ENCODE peak calls at places on chromosomes 11 and 22, in eight cellular contexts. P is mammary epithelial cell, M is fibroblast of lung, N is SK-N-SH, Q is GM23338, W is neuronal stem cell, G is IMR-90, T is HCT116. A is an unnamed sample.

GRCh38 chr22:22748297-22748743 is 103.9 kb downstream of the GGTLC2 start:
- DNase-seq in P (peak; percentile 31), M (peak; percentile 65), N (peak; percentile 44), Q (peak; percentile 43), W (peak; percentile 9), G (peak; percentile 52), T (no peak), A (peak; percentile 64)

GRCh38 chr11:82906931-82907330 is 5.4 kb downstream of the DDIAS start:
- DNase-seq in P (no peak), M (no peak), N (no peak), Q (no peak), W (no peak), G (no peak), T (no peak), A (no peak)

GRCh38 chr22:22038178-22038880 is 55.7 kb upstream of the TOP3B start:
- DNase-seq in P (no peak), M (no peak), N (no peak), Q (no peak), W (no peak), G (peak; percentile 53), T (no peak), A (no peak)

GRCh38 chr11:128564642-128565245 is 22.6 kb downstream of the ETS1 start:
- DNase-seq in P (no peak), M (no peak), N (no peak), Q (no peak), W (no peak), G (no peak), T (no peak), A (no peak)

GRCh38 chr11:41451011-41451410 is 8.4 kb downstream of the LRRC4C start:
- DNase-seq in P (no peak), M (no peak), N (no peak), Q (no peak), W (no peak), G (no peak), T (no peak), A (no peak)

GRCh38 chr11:31651208-31651607 is 141.6 kb downstream of the ELP4 start:
- DNase-seq in P (no peak), M (no peak), N (no peak), Q (no peak), W (no peak), G (no peak), T (no peak), A (no peak)

GRCh38 chr11:68016904-68017817 is 7.0 kb downstream of the ALDH3B1 start:
- DNase-seq in P (no peak), M (peak; percentile 29), N (no peak), Q (no peak), W (no peak), G (no peak), T (no peak), A (no peak)

GRCh38 chr11:1979607-1980006 is 18.0 kb downstream of the H19 start:
- DNase-seq in P (no peak), M (no peak), N (no peak), Q (no peak), W (no peak), G (no peak), T (no peak), A (no peak)

GRCh38 chr11:103055174-103055890 is 36.6 kb downstream of the DCUN1D5 start:
- DNase-seq in P (peak; percentile 33), M (peak; percentile 73), N (peak; percentile 12), Q (peak; percentile 62), W (peak; percentile 3), G (peak; percentile 65), T (peak; percentile 26), A (peak; percentile 71)

GRCh38 chr11:32416301-32416700 is 19.0 kb downstream of the WT1 start:
- DNase-seq in P (no peak), M (no peak), N (no peak), Q (no peak), W (no peak), G (no peak), T (no peak), A (no peak)

GRCh38 chr11:66841861-66842260 is 1.4 kb upstream of the RCE1 start:
- DNase-seq in P (no peak), M (no peak), N (no peak), Q (no peak), W (no peak), G (no peak), T (no peak), A (no peak)

GRCh38 chr11:1354125-1354938 is 35.4 kb upstream of the BRSK2 start:
- DNase-seq in P (no peak), M (no peak), N (peak; percentile 19), Q (no peak), W (no peak), G (no peak), T (no peak), A (no peak)

GRCh38 chr11:71342951-71343827 is 90.8 kb upstream of the SHANK2 start:
- DNase-seq in P (peak; percentile 30), M (peak; percentile 12), N (peak; percentile 74), Q (peak; percentile 91), W (peak; percentile 44), G (peak; percentile 15), T (peak; percentile 40), A (peak; percentile 75)

GRCh38 chr11:117490019-117490679 is 162.5 kb downstream of the CEP164 start:
- DNase-seq in P (no peak), M (no peak), N (peak; percentile 75), Q (peak; percentile 40), W (no peak), G (no peak), T (no peak), A (no peak)

GRCh38 chr11:3896644-3897043 is 41.2 kb downstream of the STIM1 start:
- DNase-seq in P (no peak), M (no peak), N (no peak), Q (no peak), W (no peak), G (no peak), T (no peak), A (no peak)

GRCh38 chr22:44316393-44317162 is 3.8 kb upstream of the SHISAL1 start:
- DNase-seq in P (no peak), M (no peak), N (no peak), Q (no peak), W (no peak), G (no peak), T (no peak), A (no peak)

GRCh38 chr11:128477811-128478210 is 109.5 kb downstream of the ETS1 start:
- DNase-seq in P (no peak), M (no peak), N (no peak), Q (no peak), W (no peak), G (no peak), T (no peak), A (no peak)

GRCh38 chr11:115498354-115498753 is 5.9 kb downstream of the CADM1 start:
- DNase-seq in P (no peak), M (no peak), N (no peak), Q (no peak), W (no peak), G (no peak), T (no peak), A (no peak)

GRCh38 chr11:61028135-61028729 is 56.8 kb downstream of the CD6 start:
- DNase-seq in P (no peak), M (no peak), N (no peak), Q (no peak), W (no peak), G (no peak), T (no peak), A (peak; percentile 47)

GRCh38 chr22:28373841-28374240 is 305.8 kb downstream of the TTC28 start:
- DNase-seq in P (no peak), M (peak; percentile 52), N (no peak), Q (no peak), W (no peak), G (peak; percentile 66), T (no peak), A (no peak)

GRCh38 chr11:3803726-3804510 is 4.4 kb upstream of the PGAP2 start:
- DNase-seq in P (peak; percentile 72), M (no peak), N (no peak), Q (no peak), W (no peak), G (peak; percentile 75), T (no peak), A (peak; percentile 79)

GRCh38 chr22:24990344-24990905 is 37.9 kb downstream of the KIAA1671 start:
- DNase-seq in P (no peak), M (no peak), N (no peak), Q (no peak), W (no peak), G (no peak), T (no peak), A (no peak)

GRCh38 chr11:81915045-81915444 is 818.6 kb downstream of the FAM181B start:
- DNase-seq in P (no peak), M (peak; percentile 0), N (no peak), Q (no peak), W (no peak), G (no peak), T (no peak), A (no peak)

GRCh38 chr11:119759324-119759723 is 30.3 kb upstream of the NECTIN1 start:
- DNase-seq in P (peak; percentile 70), M (peak; percentile 43), N (no peak), Q (no peak), W (no peak), G (peak; percentile 6), T (peak; percentile 24), A (peak; percentile 65)
- H2AFZ ChIP-seq in P (peak overlapping the region; percentile 37), M (no peak overlapping the region), N (no peak overlapping the region), Q (peak overlapping the region; percentile 23), W (no peak overlapping the region), G (no peak overlapping the region), T (peak overlapping the region; percentile 4), A (no peak overlapping the region)

GRCh38 chr11:96085349-96085910 is 161.5 kb upstream of the MTMR2 start:
- DNase-seq in P (no peak), M (no peak), N (no peak), Q (no peak), W (no peak), G (no peak), T (no peak), A (no peak)
- H3K27ac ChIP-seq in P (no peak overlapping the region), M (no peak overlapping the region), N (no peak overlapping the region), Q (no peak overlapping the region), W (no peak overlapping the region), G (no peak overlapping the region), T (no peak overlapping the region), A (no peak overlapping the region)

GRCh38 chr11:34653031-34653430 is 32.1 kb downstream of the EHF start:
- DNase-seq in P (no peak), M (no peak), N (no peak), Q (no peak), W (no peak), G (no peak), T (no peak), A (peak; percentile 41)
- H2AFZ ChIP-seq in P (no peak overlapping the region), M (no peak overlapping the region), N (no peak overlapping the region), Q (no peak overlapping the region), W (no peak overlapping the region), G (peak overlapping the region; percentile 15), T (no peak overlapping the region), A (no peak overlapping the region)

DNA sequence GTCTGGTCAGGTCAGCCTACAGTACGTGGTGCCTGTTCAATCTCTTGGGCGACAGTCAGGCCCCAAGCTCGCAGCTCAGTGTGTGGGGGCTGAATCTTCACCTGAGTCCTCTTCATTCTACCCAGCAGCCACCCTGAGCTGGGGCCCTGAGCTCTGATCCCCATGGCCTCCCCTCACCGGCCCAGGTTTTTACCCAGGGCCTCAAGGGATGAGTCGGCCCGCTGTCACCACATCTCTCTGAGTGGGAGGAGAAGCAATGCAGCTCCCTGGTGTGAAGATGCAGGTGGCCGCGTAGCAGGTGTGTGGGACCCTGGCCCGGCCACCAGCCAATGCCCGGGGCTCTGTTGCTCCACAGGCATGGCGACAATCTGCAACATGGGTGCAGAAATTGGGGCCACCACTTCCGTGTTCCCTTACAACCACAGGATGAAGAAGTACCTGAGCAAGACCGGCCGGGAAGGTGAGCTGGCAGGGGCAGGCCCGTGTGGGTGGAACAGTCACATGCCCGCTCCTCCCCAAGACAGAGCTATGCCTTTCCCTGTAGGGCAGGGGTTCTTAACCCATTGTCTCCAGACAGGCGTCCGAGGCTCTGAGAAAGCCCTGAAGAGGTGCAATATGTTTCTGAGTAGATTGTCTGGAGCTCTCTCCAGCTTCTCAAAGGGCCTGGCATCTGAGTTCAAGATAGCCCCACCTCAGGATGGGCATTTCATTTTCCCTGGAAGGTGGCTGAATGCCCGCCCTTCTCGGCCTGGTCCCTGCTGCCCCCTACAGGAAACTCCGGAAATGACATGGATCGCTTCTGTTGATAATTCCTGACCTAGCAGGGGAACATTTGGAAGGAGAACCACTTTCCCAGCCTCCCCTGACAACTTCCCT is 26.9 kb downstream of the POLR3H start:
- DNase-seq in P (peak; percentile 78), M (peak; percentile 63), N (peak; percentile 75), Q (peak; percentile 83), W (peak; percentile 57), G (peak; percentile 46), T (no peak), A (peak; percentile 70)
- H3K27ac ChIP-seq in P (peak overlapping the region; percentile 6), M (no peak overlapping the region), N (no peak overlapping the region), Q (no peak overlapping the region), W (no peak overlapping the region), G (no peak overlapping the region), T (peak overlapping the region; percentile 53), A (peak overlapping the region; percentile 22)